ENCODE peak calls at places on chromosomes 4 and X, in nine cellular contexts. One of them, this sample, is unnamed.
A peak's percentile ranks its signal among the peaks of the same experiment; 100 is the strongest.

GRCh38 chr4:119300072-119300387 is 21.9 kb downstream of the FABP2 start:
- DNase-seq in epithelial cell of esophagus: peak; percentile 54
- DNase-seq in WERI-Rb-1: peak; percentile 27
- DNase-seq in cardiac muscle cell: peak; percentile 54
- DNase-seq in skeletal muscle cell: no peak
- DNase-seq in gastrocnemius medialis: peak; percentile 41
- DNase-seq in fibroblast of lung: peak; percentile 65
- DNase-seq in psoas muscle: peak; percentile 43
- DNase-seq in Jurkat, Clone E6-1: no peak
- DNase-seq in this sample: peak; percentile 70

GRCh38 chrX:17689971-17690409 is 47.3 kb upstream of the SCML1 start:
- DNase-seq in epithelial cell of esophagus: peak; percentile 61
- DNase-seq in WERI-Rb-1: peak; percentile 41
- DNase-seq in cardiac muscle cell: peak; percentile 82
- DNase-seq in skeletal muscle cell: peak; percentile 14
- DNase-seq in gastrocnemius medialis: peak; percentile 14
- DNase-seq in fibroblast of lung: peak; percentile 52
- DNase-seq in psoas muscle: no peak
- DNase-seq in Jurkat, Clone E6-1: peak; percentile 28
- DNase-seq in this sample: no peak

GRCh38 chr4:77821775-77822174 is 2.6 kb upstream of the CNOT6L start:
- DNase-seq in epithelial cell of esophagus: no peak
- DNase-seq in WERI-Rb-1: no peak
- DNase-seq in cardiac muscle cell: no peak
- DNase-seq in skeletal muscle cell: no peak
- DNase-seq in gastrocnemius medialis: no peak
- DNase-seq in fibroblast of lung: no peak
- DNase-seq in psoas muscle: no peak
- DNase-seq in Jurkat, Clone E6-1: peak; percentile 46
- DNase-seq in this sample: no peak

GRCh38 chrX:40262641-40263560 is 165.1 kb upstream of the BCOR start:
- DNase-seq in epithelial cell of esophagus: peak; percentile 48
- DNase-seq in WERI-Rb-1: no peak
- DNase-seq in cardiac muscle cell: peak; percentile 24
- DNase-seq in skeletal muscle cell: no peak
- DNase-seq in gastrocnemius medialis: no peak
- DNase-seq in fibroblast of lung: peak; percentile 62
- DNase-seq in psoas muscle: no peak
- DNase-seq in Jurkat, Clone E6-1: no peak
- DNase-seq in this sample: peak; percentile 66

GRCh38 chr4:153488719-153489384 is 22.7 kb downstream of the TMEM131L start:
- DNase-seq in epithelial cell of esophagus: peak; percentile 45
- DNase-seq in WERI-Rb-1: no peak
- DNase-seq in cardiac muscle cell: no peak
- DNase-seq in skeletal muscle cell: no peak
- DNase-seq in gastrocnemius medialis: peak; percentile 63
- DNase-seq in fibroblast of lung: peak; percentile 48
- DNase-seq in psoas muscle: peak; percentile 53
- DNase-seq in Jurkat, Clone E6-1: no peak
- DNase-seq in this sample: peak; percentile 81

GRCh38 chrX:103658681-103659433 is 27.6 kb downstream of the MORF4L2 start:
- DNase-seq in epithelial cell of esophagus: no peak
- DNase-seq in WERI-Rb-1: no peak
- DNase-seq in cardiac muscle cell: no peak
- DNase-seq in skeletal muscle cell: no peak
- DNase-seq in gastrocnemius medialis: no peak
- DNase-seq in fibroblast of lung: no peak
- DNase-seq in psoas muscle: no peak
- DNase-seq in Jurkat, Clone E6-1: no peak
- DNase-seq in this sample: no peak

GRCh38 chrX:69150294-69150960 is 14.8 kb downstream of the PJA1 start:
- DNase-seq in epithelial cell of esophagus: peak; percentile 92
- DNase-seq in WERI-Rb-1: no peak
- DNase-seq in cardiac muscle cell: no peak
- DNase-seq in skeletal muscle cell: no peak
- DNase-seq in gastrocnemius medialis: no peak
- DNase-seq in fibroblast of lung: no peak
- DNase-seq in psoas muscle: no peak
- DNase-seq in Jurkat, Clone E6-1: no peak
- DNase-seq in this sample: no peak

GRCh38 chrX:94178145-94178790 is 504.3 kb downstream of the FAM133A start:
- DNase-seq in epithelial cell of esophagus: peak; percentile 42
- DNase-seq in WERI-Rb-1: no peak
- DNase-seq in cardiac muscle cell: no peak
- DNase-seq in skeletal muscle cell: no peak
- DNase-seq in gastrocnemius medialis: no peak
- DNase-seq in fibroblast of lung: peak; percentile 3
- DNase-seq in psoas muscle: no peak
- DNase-seq in Jurkat, Clone E6-1: no peak
- DNase-seq in this sample: no peak

GRCh38 chr4:157014621-157015591 is 43.3 kb upstream of the PDGFC start:
- DNase-seq in epithelial cell of esophagus: peak; percentile 53
- DNase-seq in WERI-Rb-1: no peak
- DNase-seq in cardiac muscle cell: no peak
- DNase-seq in skeletal muscle cell: peak; percentile 87
- DNase-seq in gastrocnemius medialis: no peak
- DNase-seq in fibroblast of lung: peak; percentile 98
- DNase-seq in psoas muscle: no peak
- DNase-seq in Jurkat, Clone E6-1: no peak
- DNase-seq in this sample: no peak

GRCh38 chrX:6708676-6709075 is 173.8 kb upstream of the VCX3A start:
- DNase-seq in epithelial cell of esophagus: peak; percentile 39
- DNase-seq in WERI-Rb-1: no peak
- DNase-seq in cardiac muscle cell: no peak
- DNase-seq in skeletal muscle cell: no peak
- DNase-seq in gastrocnemius medialis: no peak
- DNase-seq in fibroblast of lung: no peak
- DNase-seq in psoas muscle: no peak
- DNase-seq in Jurkat, Clone E6-1: no peak
- DNase-seq in this sample: no peak

GRCh38 chr4:158347596-158347995 is 137.3 kb downstream of the TMEM144 start:
- DNase-seq in epithelial cell of esophagus: peak; percentile 75
- DNase-seq in WERI-Rb-1: no peak
- DNase-seq in cardiac muscle cell: no peak
- DNase-seq in skeletal muscle cell: no peak
- DNase-seq in gastrocnemius medialis: no peak
- DNase-seq in fibroblast of lung: peak; percentile 3
- DNase-seq in psoas muscle: no peak
- DNase-seq in Jurkat, Clone E6-1: no peak
- DNase-seq in this sample: no peak

GRCh38 chrX:57285001-57285400 is 1.5 kb upstream of the FAAH2 start:
- DNase-seq in epithelial cell of esophagus: peak; percentile 8
- DNase-seq in WERI-Rb-1: no peak
- DNase-seq in cardiac muscle cell: no peak
- DNase-seq in skeletal muscle cell: no peak
- DNase-seq in gastrocnemius medialis: no peak
- DNase-seq in fibroblast of lung: no peak
- DNase-seq in psoas muscle: no peak
- DNase-seq in Jurkat, Clone E6-1: no peak
- DNase-seq in this sample: no peak

GRCh38 chrX:57286507-57287251 is at the start of gene FAAH2:
- DNase-seq in epithelial cell of esophagus: peak; percentile 95
- DNase-seq in WERI-Rb-1: no peak
- DNase-seq in cardiac muscle cell: peak; percentile 10
- DNase-seq in skeletal muscle cell: no peak
- DNase-seq in gastrocnemius medialis: no peak
- DNase-seq in fibroblast of lung: no peak
- DNase-seq in psoas muscle: no peak
- DNase-seq in Jurkat, Clone E6-1: peak; percentile 63
- DNase-seq in this sample: no peak

GRCh38 chrX:57282568-57282967 is 3.9 kb upstream of the FAAH2 start:
- DNase-seq in epithelial cell of esophagus: peak; percentile 9
- DNase-seq in WERI-Rb-1: no peak
- DNase-seq in cardiac muscle cell: no peak
- DNase-seq in skeletal muscle cell: no peak
- DNase-seq in gastrocnemius medialis: no peak
- DNase-seq in fibroblast of lung: no peak
- DNase-seq in psoas muscle: no peak
- DNase-seq in Jurkat, Clone E6-1: peak; percentile 60
- DNase-seq in this sample: no peak
- H3K4me3 ChIP-seq in epithelial cell of esophagus: no peak overlapping the region
- H3K4me3 ChIP-seq in WERI-Rb-1: no peak overlapping the region
- H3K4me3 ChIP-seq in cardiac muscle cell: no peak overlapping the region
- H3K4me3 ChIP-seq in skeletal muscle cell: no peak overlapping the region
- H3K4me3 ChIP-seq in gastrocnemius medialis: no peak overlapping the region
- H3K4me3 ChIP-seq in fibroblast of lung: no peak overlapping the region
- H3K4me3 ChIP-seq in psoas muscle: no peak overlapping the region
- H3K4me3 ChIP-seq in Jurkat, Clone E6-1: no peak overlapping the region
- H3K4me3 ChIP-seq in this sample: no peak overlapping the region

DNA sequence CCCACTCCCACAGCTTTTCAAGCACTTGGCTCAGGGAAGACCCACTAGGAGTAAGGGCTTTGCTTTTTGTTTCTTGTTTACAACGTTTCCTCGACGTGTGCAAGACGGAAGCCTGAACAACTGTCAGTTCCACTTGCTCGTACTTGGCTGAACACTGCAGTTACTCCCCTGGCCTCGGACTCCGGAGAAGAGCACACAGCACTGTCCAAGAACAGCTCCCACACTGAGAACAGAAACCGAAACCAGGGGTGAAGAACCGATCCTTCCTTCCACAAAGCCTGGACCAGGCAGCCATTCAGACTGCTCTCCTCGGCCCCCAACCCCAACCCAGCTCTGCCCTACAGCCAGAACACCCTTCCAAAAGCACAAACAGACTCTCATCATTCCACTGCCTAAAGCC is 25.5 kb downstream of the IRF2 start:
- DNase-seq in epithelial cell of esophagus: no peak
- DNase-seq in WERI-Rb-1: no peak
- DNase-seq in cardiac muscle cell: no peak
- DNase-seq in skeletal muscle cell: peak; percentile 54
- DNase-seq in gastrocnemius medialis: peak; percentile 71
- DNase-seq in fibroblast of lung: peak; percentile 62
- DNase-seq in psoas muscle: peak; percentile 50
- DNase-seq in Jurkat, Clone E6-1: no peak
- DNase-seq in this sample: peak; percentile 59
- H3K4me3 ChIP-seq in epithelial cell of esophagus: no peak overlapping the region
- H3K4me3 ChIP-seq in WERI-Rb-1: no peak overlapping the region
- H3K4me3 ChIP-seq in cardiac muscle cell: no peak overlapping the region
- H3K4me3 ChIP-seq in skeletal muscle cell: peak overlapping the region; percentile 36
- H3K4me3 ChIP-seq in gastrocnemius medialis: peak overlapping the region; percentile 55
- H3K4me3 ChIP-seq in fibroblast of lung: peak overlapping the region; percentile 52
- H3K4me3 ChIP-seq in psoas muscle: peak overlapping the region; percentile 65
- H3K4me3 ChIP-seq in Jurkat, Clone E6-1: no peak overlapping the region
- H3K4me3 ChIP-seq in this sample: peak overlapping the region; percentile 29

DNA sequence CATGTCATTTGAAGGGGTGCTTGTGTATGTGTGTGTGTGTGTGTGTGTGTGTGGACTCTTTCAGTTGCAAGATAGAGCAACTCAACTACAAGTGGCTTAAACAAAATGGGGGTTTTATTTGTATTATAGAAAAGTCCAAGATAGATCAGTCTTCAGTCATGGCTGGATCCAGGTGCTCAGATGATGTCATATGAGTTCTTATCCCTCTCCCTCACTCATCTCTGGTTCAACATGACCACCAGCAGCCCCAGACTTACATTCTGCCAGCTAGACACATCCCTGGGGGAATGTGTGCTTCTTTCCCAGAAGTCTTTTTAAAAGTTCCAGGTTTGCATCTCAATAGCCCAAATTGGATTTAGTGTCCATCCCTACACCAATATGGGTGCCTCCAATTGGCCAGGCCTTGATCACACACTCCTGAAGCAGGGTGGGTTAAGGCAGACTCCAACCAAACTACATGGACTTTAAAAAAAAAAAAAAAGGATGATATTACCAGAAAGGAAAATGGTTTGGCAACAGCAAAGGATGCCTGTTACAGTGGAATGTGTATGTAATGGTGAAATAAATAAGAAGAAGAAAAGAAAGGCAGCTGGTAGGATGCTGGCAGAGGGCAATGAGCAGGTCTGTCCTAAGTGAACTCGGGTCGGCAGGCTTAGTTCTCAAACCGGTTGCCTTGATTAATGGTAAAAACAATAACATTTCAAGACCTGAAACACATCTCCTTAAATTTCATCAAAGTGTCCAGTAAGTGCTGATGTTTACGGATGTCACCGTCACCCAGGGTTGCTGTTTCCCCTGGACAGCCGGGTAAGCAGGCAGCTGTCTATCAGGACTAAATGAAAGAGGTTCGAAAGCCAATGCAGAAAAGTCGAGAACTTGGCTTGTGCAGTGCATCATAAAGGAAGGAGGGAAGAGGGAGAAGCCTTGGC is 107.7 kb downstream of the SMIM20 start:
- DNase-seq in epithelial cell of esophagus: no peak
- DNase-seq in WERI-Rb-1: no peak
- DNase-seq in cardiac muscle cell: no peak
- DNase-seq in skeletal muscle cell: no peak
- DNase-seq in gastrocnemius medialis: no peak
- DNase-seq in fibroblast of lung: peak; percentile 56
- DNase-seq in psoas muscle: no peak
- DNase-seq in Jurkat, Clone E6-1: no peak
- DNase-seq in this sample: no peak
- H3K4me3 ChIP-seq in epithelial cell of esophagus: no peak overlapping the region
- H3K4me3 ChIP-seq in WERI-Rb-1: no peak overlapping the region
- H3K4me3 ChIP-seq in cardiac muscle cell: no peak overlapping the region
- H3K4me3 ChIP-seq in skeletal muscle cell: no peak overlapping the region
- H3K4me3 ChIP-seq in gastrocnemius medialis: no peak overlapping the region
- H3K4me3 ChIP-seq in fibroblast of lung: no peak overlapping the region
- H3K4me3 ChIP-seq in psoas muscle: no peak overlapping the region
- H3K4me3 ChIP-seq in Jurkat, Clone E6-1: no peak overlapping the region
- H3K4me3 ChIP-seq in this sample: no peak overlapping the region

GRCh38 chr4:118290951-118291350 is 61.9 kb downstream of the PRSS12 start:
- DNase-seq in epithelial cell of esophagus: no peak
- DNase-seq in WERI-Rb-1: no peak
- DNase-seq in cardiac muscle cell: no peak
- DNase-seq in skeletal muscle cell: no peak
- DNase-seq in gastrocnemius medialis: no peak
- DNase-seq in fibroblast of lung: peak; percentile 25
- DNase-seq in psoas muscle: no peak
- DNase-seq in Jurkat, Clone E6-1: no peak
- DNase-seq in this sample: no peak
- H3K4me3 ChIP-seq in epithelial cell of esophagus: no peak overlapping the region
- H3K4me3 ChIP-seq in WERI-Rb-1: no peak overlapping the region
- H3K4me3 ChIP-seq in cardiac muscle cell: no peak overlapping the region
- H3K4me3 ChIP-seq in skeletal muscle cell: no peak overlapping the region
- H3K4me3 ChIP-seq in gastrocnemius medialis: no peak overlapping the region
- H3K4me3 ChIP-seq in fibroblast of lung: no peak overlapping the region
- H3K4me3 ChIP-seq in psoas muscle: no peak overlapping the region
- H3K4me3 ChIP-seq in Jurkat, Clone E6-1: no peak overlapping the region
- H3K4me3 ChIP-seq in this sample: no peak overlapping the region

This sample was measured in right cardiac atrium.